ENCODE peak calls at places on chromosomes 6 and 20, in five cellular contexts. One of them, this sample, is unnamed.

GRCh38 chr20:47392721-47393073 is 36.2 kb upstream of the ZMYND8 start:
- DNase-seq in mucosa of gallbladder: no peak
- DNase-seq in KG1: no peak
- DNase-seq in RPMI7951: peak
- DNase-seq in right lobe of liver: no peak
- DNase-seq in this sample: peak

GRCh38 chr6:168713839-168714238 is 272.9 kb downstream of the SMOC2 start:
- DNase-seq in mucosa of gallbladder: peak
- DNase-seq in KG1: no peak
- DNase-seq in RPMI7951: no peak
- DNase-seq in right lobe of liver: no peak
- DNase-seq in this sample: no peak

GRCh38 chr6:131555992-131556391 is 17.0 kb upstream of the ARG1 start:
- DNase-seq in mucosa of gallbladder: no peak
- DNase-seq in KG1: no peak
- DNase-seq in RPMI7951: peak
- DNase-seq in right lobe of liver: no peak
- DNase-seq in this sample: no peak

GRCh38 chr6:1227935-1228753 is 83.8 kb upstream of the FOXQ1 start:
- DNase-seq in mucosa of gallbladder: no peak
- DNase-seq in KG1: no peak
- DNase-seq in RPMI7951: no peak
- DNase-seq in right lobe of liver: peak
- DNase-seq in this sample: no peak

GRCh38 chr20:34977365-34978091 is 21.9 kb downstream of the MYH7B start:
- DNase-seq in mucosa of gallbladder: no peak
- DNase-seq in KG1: no peak
- DNase-seq in RPMI7951: no peak
- DNase-seq in right lobe of liver: no peak
- DNase-seq in this sample: no peak

GRCh38 chr6:797479-798077 is 104.6 kb upstream of the EXOC2 start:
- DNase-seq in mucosa of gallbladder: peak
- DNase-seq in KG1: no peak
- DNase-seq in RPMI7951: peak
- DNase-seq in right lobe of liver: no peak
- DNase-seq in this sample: peak

GRCh38 chr6:168938546-168938945 is 315.1 kb downstream of the THBS2 start:
- DNase-seq in mucosa of gallbladder: no peak
- DNase-seq in KG1: no peak
- DNase-seq in RPMI7951: no peak
- DNase-seq in right lobe of liver: no peak
- DNase-seq in this sample: no peak

GRCh38 chr6:14709066-14709670 is 536.7 kb upstream of the JARID2 start:
- DNase-seq in mucosa of gallbladder: no peak
- DNase-seq in KG1: no peak
- DNase-seq in RPMI7951: peak
- DNase-seq in right lobe of liver: no peak
- DNase-seq in this sample: no peak

GRCh38 chr20:35514371-35514960 is 15.0 kb downstream of the C20orf173 start:
- DNase-seq in mucosa of gallbladder: no peak
- DNase-seq in KG1: no peak
- DNase-seq in RPMI7951: no peak
- DNase-seq in right lobe of liver: peak
- DNase-seq in this sample: no peak

GRCh38 chr6:28136585-28137457 is 4.9 kb upstream of the ZKSCAN8 start:
- DNase-seq in mucosa of gallbladder: peak
- DNase-seq in KG1: peak
- DNase-seq in RPMI7951: peak
- DNase-seq in right lobe of liver: peak
- DNase-seq in this sample: peak

GRCh38 chr20:56554869-56555268 is 21.8 kb downstream of the FAM209B start:
- DNase-seq in mucosa of gallbladder: peak
- DNase-seq in KG1: peak
- DNase-seq in RPMI7951: peak
- DNase-seq in right lobe of liver: no peak
- DNase-seq in this sample: peak

GRCh38 chr6:41728073-41728936 is 7.1 kb downstream of the TFEB start:
- DNase-seq in mucosa of gallbladder: peak
- DNase-seq in KG1: no peak
- DNase-seq in RPMI7951: no peak
- DNase-seq in right lobe of liver: no peak
- DNase-seq in this sample: no peak

GRCh38 chr20:56974499-56975250 is 291.8 kb downstream of the BMP7 start:
- DNase-seq in mucosa of gallbladder: no peak
- DNase-seq in KG1: no peak
- DNase-seq in RPMI7951: peak
- DNase-seq in right lobe of liver: no peak
- DNase-seq in this sample: peak

GRCh38 chr6:5125152-5126006 is 40.2 kb downstream of the PPP1R3G start:
- DNase-seq in mucosa of gallbladder: no peak
- DNase-seq in KG1: no peak
- DNase-seq in RPMI7951: peak
- DNase-seq in right lobe of liver: peak
- DNase-seq in this sample: peak

GRCh38 chr6:106163446-106163965 is 77.4 kb downstream of the PRDM1 start:
- DNase-seq in mucosa of gallbladder: peak
- DNase-seq in KG1: no peak
- DNase-seq in RPMI7951: peak
- DNase-seq in right lobe of liver: no peak
- DNase-seq in this sample: peak

GRCh38 chr20:44773070-44773829 is 27.6 kb downstream of the KCNK15 start:
- DNase-seq in mucosa of gallbladder: no peak
- DNase-seq in KG1: no peak
- DNase-seq in RPMI7951: no peak
- DNase-seq in right lobe of liver: no peak
- DNase-seq in this sample: no peak

GRCh38 chr6:42049116-42049809 is 1.1 kb upstream of the TAF8 start:
- DNase-seq in mucosa of gallbladder: no peak
- DNase-seq in KG1: no peak
- DNase-seq in RPMI7951: no peak
- DNase-seq in right lobe of liver: peak
- DNase-seq in this sample: no peak

GRCh38 chr6:38977101-38977500 is 71.5 kb upstream of the GLP1R start:
- DNase-seq in mucosa of gallbladder: no peak
- DNase-seq in KG1: no peak
- DNase-seq in RPMI7951: no peak
- DNase-seq in right lobe of liver: no peak
- DNase-seq in this sample: no peak

GRCh38 chr6:6969761-6970223 is 138.0 kb upstream of the RREB1 start:
- DNase-seq in mucosa of gallbladder: peak
- DNase-seq in KG1: no peak
- DNase-seq in RPMI7951: no peak
- DNase-seq in right lobe of liver: no peak
- DNase-seq in this sample: no peak

GRCh38 chr6:36127462-36128016 is 2.8 kb upstream of the MAPK13 start:
- DNase-seq in mucosa of gallbladder: no peak
- DNase-seq in KG1: no peak
- DNase-seq in RPMI7951: peak
- DNase-seq in right lobe of liver: peak
- DNase-seq in this sample: peak

GRCh38 chr6:162262466-162263196 is 464.9 kb downstream of the PRKN start:
- DNase-seq in mucosa of gallbladder: no peak
- DNase-seq in KG1: no peak
- DNase-seq in RPMI7951: no peak
- DNase-seq in right lobe of liver: no peak
- DNase-seq in this sample: no peak

GRCh38 chr20:3869839-3870634 is 19.1 kb upstream of the PANK2 start:
- DNase-seq in mucosa of gallbladder: no peak
- DNase-seq in KG1: no peak
- DNase-seq in RPMI7951: no peak
- DNase-seq in right lobe of liver: no peak
- DNase-seq in this sample: no peak